ENCODE peak calls at places on chromosomes 1 and 21, in seven cellular contexts. One of them, this sample, is unnamed.

GRCh38 chr1:107110346-107110745 is 30.5 kb upstream of the NTNG1 start:
- DNase-seq in osteocyte: no peak
- DNase-seq in CD4-positive, alpha-beta T cell: no peak
- DNase-seq in neural crest cell: no peak
- DNase-seq in GM13976: no peak
- DNase-seq in foreskin keratinocyte: no peak
- DNase-seq in RWPE1: no peak
- DNase-seq in this sample: no peak

GRCh38 chr21:17667256-17667655 is 54.6 kb upstream of the BTG3 start:
- DNase-seq in osteocyte: no peak
- DNase-seq in CD4-positive, alpha-beta T cell: no peak
- DNase-seq in neural crest cell: no peak
- DNase-seq in GM13976: no peak
- DNase-seq in foreskin keratinocyte: peak; percentile 19
- DNase-seq in RWPE1: peak; percentile 52
- DNase-seq in this sample: no peak

GRCh38 chr1:193183019-193183643 is 3.3 kb downstream of the B3GALT2 start:
- DNase-seq in osteocyte: no peak
- DNase-seq in CD4-positive, alpha-beta T cell: no peak
- DNase-seq in neural crest cell: peak; percentile 7
- DNase-seq in GM13976: peak; percentile 8
- DNase-seq in foreskin keratinocyte: no peak
- DNase-seq in RWPE1: peak; percentile 12
- DNase-seq in this sample: no peak

GRCh38 chr1:53267761-53268160 is 29.4 kb upstream of the MAGOH start:
- DNase-seq in osteocyte: no peak
- DNase-seq in CD4-positive, alpha-beta T cell: no peak
- DNase-seq in neural crest cell: no peak
- DNase-seq in GM13976: no peak
- DNase-seq in foreskin keratinocyte: no peak
- DNase-seq in RWPE1: no peak
- DNase-seq in this sample: no peak

GRCh38 chr1:20614130-20614579 is 19.1 kb upstream of the PINK1 start:
- DNase-seq in osteocyte: no peak
- DNase-seq in CD4-positive, alpha-beta T cell: no peak
- DNase-seq in neural crest cell: no peak
- DNase-seq in GM13976: no peak
- DNase-seq in foreskin keratinocyte: no peak
- DNase-seq in RWPE1: no peak
- DNase-seq in this sample: no peak

GRCh38 chr1:174580801-174581200 is 133.0 kb downstream of the GPR52 start:
- DNase-seq in osteocyte: no peak
- DNase-seq in CD4-positive, alpha-beta T cell: no peak
- DNase-seq in neural crest cell: no peak
- DNase-seq in GM13976: no peak
- DNase-seq in foreskin keratinocyte: peak; percentile 7
- DNase-seq in RWPE1: no peak
- DNase-seq in this sample: no peak

GRCh38 chr1:76038306-76039004 is 36.1 kb upstream of the ST6GALNAC3 start:
- DNase-seq in osteocyte: no peak
- DNase-seq in CD4-positive, alpha-beta T cell: no peak
- DNase-seq in neural crest cell: no peak
- DNase-seq in GM13976: no peak
- DNase-seq in foreskin keratinocyte: no peak
- DNase-seq in RWPE1: no peak
- DNase-seq in this sample: no peak

GRCh38 chr1:169348356-169349036 is 19.1 kb downstream of the NME7 start:
- DNase-seq in osteocyte: no peak
- DNase-seq in CD4-positive, alpha-beta T cell: no peak
- DNase-seq in neural crest cell: peak; percentile 35
- DNase-seq in GM13976: peak; percentile 26
- DNase-seq in foreskin keratinocyte: no peak
- DNase-seq in RWPE1: no peak
- DNase-seq in this sample: no peak

GRCh38 chr1:47951545-47952235 is 45.5 kb downstream of the TRABD2B start:
- DNase-seq in osteocyte: no peak
- DNase-seq in CD4-positive, alpha-beta T cell: no peak
- DNase-seq in neural crest cell: no peak
- DNase-seq in GM13976: no peak
- DNase-seq in foreskin keratinocyte: no peak
- DNase-seq in RWPE1: no peak
- DNase-seq in this sample: no peak

GRCh38 chr1:25616932-25617625 is 488 bp downstream of the MAN1C1 start:
- DNase-seq in osteocyte: peak; percentile 80
- DNase-seq in CD4-positive, alpha-beta T cell: peak; percentile 39
- DNase-seq in neural crest cell: no peak
- DNase-seq in GM13976: peak; percentile 45
- DNase-seq in foreskin keratinocyte: no peak
- DNase-seq in RWPE1: no peak
- DNase-seq in this sample: peak; percentile 30

GRCh38 chr1:159853417-159853816 is 9.0 kb downstream of the VSIG8 start:
- DNase-seq in osteocyte: no peak
- DNase-seq in CD4-positive, alpha-beta T cell: no peak
- DNase-seq in neural crest cell: no peak
- DNase-seq in GM13976: no peak
- DNase-seq in foreskin keratinocyte: no peak
- DNase-seq in RWPE1: no peak
- DNase-seq in this sample: no peak

GRCh38 chr1:64960731-64961130 is 5.6 kb downstream of the JAK1 start:
- DNase-seq in osteocyte: no peak
- DNase-seq in CD4-positive, alpha-beta T cell: no peak
- DNase-seq in neural crest cell: no peak
- DNase-seq in GM13976: peak; percentile 44
- DNase-seq in foreskin keratinocyte: no peak
- DNase-seq in RWPE1: no peak
- DNase-seq in this sample: no peak

GRCh38 chr1:156926175-156926574 is 5.7 kb downstream of the LRRC71 start:
- DNase-seq in osteocyte: no peak
- DNase-seq in CD4-positive, alpha-beta T cell: no peak
- DNase-seq in neural crest cell: no peak
- DNase-seq in GM13976: no peak
- DNase-seq in foreskin keratinocyte: peak; percentile 52
- DNase-seq in RWPE1: peak; percentile 46
- DNase-seq in this sample: no peak

GRCh38 chr1:110100335-110100734 is 11.9 kb upstream of the UBL4B start:
- DNase-seq in osteocyte: no peak
- DNase-seq in CD4-positive, alpha-beta T cell: no peak
- DNase-seq in neural crest cell: no peak
- DNase-seq in GM13976: no peak
- DNase-seq in foreskin keratinocyte: no peak
- DNase-seq in RWPE1: no peak
- DNase-seq in this sample: no peak

GRCh38 chr1:87399701-87400100 is 71.0 kb downstream of the LMO4 start:
- DNase-seq in osteocyte: no peak
- DNase-seq in CD4-positive, alpha-beta T cell: no peak
- DNase-seq in neural crest cell: no peak
- DNase-seq in GM13976: no peak
- DNase-seq in foreskin keratinocyte: no peak
- DNase-seq in RWPE1: no peak
- DNase-seq in this sample: no peak

GRCh38 chr1:12147116-12147753 is 19.6 kb upstream of the TNFRSF1B start:
- DNase-seq in osteocyte: no peak
- DNase-seq in CD4-positive, alpha-beta T cell: no peak
- DNase-seq in neural crest cell: no peak
- DNase-seq in GM13976: no peak
- DNase-seq in foreskin keratinocyte: no peak
- DNase-seq in RWPE1: no peak
- DNase-seq in this sample: no peak

GRCh38 chr1:43464840-43465693 is 11.3 kb upstream of the HYI start:
- DNase-seq in osteocyte: no peak
- DNase-seq in CD4-positive, alpha-beta T cell: no peak
- DNase-seq in neural crest cell: no peak
- DNase-seq in GM13976: no peak
- DNase-seq in foreskin keratinocyte: no peak
- DNase-seq in RWPE1: no peak
- DNase-seq in this sample: no peak

GRCh38 chr1:205936846-205937707 is 6.2 kb downstream of the SLC26A9 start:
- DNase-seq in osteocyte: no peak
- DNase-seq in CD4-positive, alpha-beta T cell: no peak
- DNase-seq in neural crest cell: no peak
- DNase-seq in GM13976: no peak
- DNase-seq in foreskin keratinocyte: no peak
- DNase-seq in RWPE1: peak; percentile 73
- DNase-seq in this sample: no peak

GRCh38 chr1:178436899-178437298 is 59.9 kb downstream of the CLEC20A start:
- DNase-seq in osteocyte: no peak
- DNase-seq in CD4-positive, alpha-beta T cell: no peak
- DNase-seq in neural crest cell: no peak
- DNase-seq in GM13976: no peak
- DNase-seq in foreskin keratinocyte: no peak
- DNase-seq in RWPE1: no peak
- DNase-seq in this sample: no peak

GRCh38 chr1:204929487-204930185 is 59.0 kb downstream of the NFASC start:
- DNase-seq in osteocyte: peak; percentile 69
- DNase-seq in CD4-positive, alpha-beta T cell: no peak
- DNase-seq in neural crest cell: no peak
- DNase-seq in GM13976: no peak
- DNase-seq in foreskin keratinocyte: no peak
- DNase-seq in RWPE1: no peak
- DNase-seq in this sample: no peak

GRCh38 chr1:204925701-204926100 is 55.0 kb downstream of the NFASC start:
- DNase-seq in osteocyte: peak; percentile 25
- DNase-seq in CD4-positive, alpha-beta T cell: no peak
- DNase-seq in neural crest cell: no peak
- DNase-seq in GM13976: no peak
- DNase-seq in foreskin keratinocyte: no peak
- DNase-seq in RWPE1: no peak
- DNase-seq in this sample: peak; percentile 61

GRCh38 chr1:204931313-204931712 is 60.7 kb downstream of the NFASC start:
- DNase-seq in osteocyte: no peak
- DNase-seq in CD4-positive, alpha-beta T cell: no peak
- DNase-seq in neural crest cell: no peak
- DNase-seq in GM13976: no peak
- DNase-seq in foreskin keratinocyte: no peak
- DNase-seq in RWPE1: no peak
- DNase-seq in this sample: no peak

GRCh38 chr1:204928671-204929486 is 58.2 kb downstream of the NFASC start:
- DNase-seq in osteocyte: peak; percentile 60
- DNase-seq in CD4-positive, alpha-beta T cell: no peak
- DNase-seq in neural crest cell: no peak
- DNase-seq in GM13976: no peak
- DNase-seq in foreskin keratinocyte: no peak
- DNase-seq in RWPE1: no peak
- DNase-seq in this sample: peak; percentile 28

GRCh38 chr1:204927673-204928641 is 57.3 kb downstream of the NFASC start:
- DNase-seq in osteocyte: peak; percentile 60
- DNase-seq in CD4-positive, alpha-beta T cell: no peak
- DNase-seq in neural crest cell: no peak
- DNase-seq in GM13976: no peak
- DNase-seq in foreskin keratinocyte: no peak
- DNase-seq in RWPE1: no peak
- DNase-seq in this sample: no peak
- TF ChIP-seq CTCF in osteocyte: no peak
- TF ChIP-seq CTCF in CD4-positive, alpha-beta T cell: no peak
- TF ChIP-seq CTCF in neural crest cell: peak; percentile 17
- TF ChIP-seq CTCF in GM13976: no peak
- TF ChIP-seq CTCF in foreskin keratinocyte: no peak
- TF ChIP-seq CTCF in RWPE1: no peak
- TF ChIP-seq CTCF in this sample: no peak

GRCh38 chr1:79852004-79852403 is 845.5 kb upstream of the ADGRL4 start:
- DNase-seq in osteocyte: no peak
- DNase-seq in CD4-positive, alpha-beta T cell: no peak
- DNase-seq in neural crest cell: no peak
- DNase-seq in GM13976: no peak
- DNase-seq in foreskin keratinocyte: no peak
- DNase-seq in RWPE1: no peak
- DNase-seq in this sample: no peak
- TF ChIP-seq CTCF in osteocyte: peak; percentile 8
- TF ChIP-seq CTCF in CD4-positive, alpha-beta T cell: no peak
- TF ChIP-seq CTCF in neural crest cell: peak; percentile 53
- TF ChIP-seq CTCF in GM13976: no peak
- TF ChIP-seq CTCF in foreskin keratinocyte: no peak
- TF ChIP-seq CTCF in RWPE1: no peak
- TF ChIP-seq CTCF in this sample: no peak

GRCh38 chr1:245084551-245084950 is 70.2 kb upstream of the KIF26B start:
- DNase-seq in osteocyte: no peak
- DNase-seq in CD4-positive, alpha-beta T cell: no peak
- DNase-seq in neural crest cell: no peak
- DNase-seq in GM13976: no peak
- DNase-seq in foreskin keratinocyte: no peak
- DNase-seq in RWPE1: no peak
- DNase-seq in this sample: no peak

GRCh38 chr1:245074232-245074747 is 80.5 kb upstream of the KIF26B start:
- DNase-seq in osteocyte: no peak
- DNase-seq in CD4-positive, alpha-beta T cell: no peak
- DNase-seq in neural crest cell: no peak
- DNase-seq in GM13976: no peak
- DNase-seq in foreskin keratinocyte: no peak
- DNase-seq in RWPE1: peak; percentile 19
- DNase-seq in this sample: no peak

GRCh38 chr1:245074898-245075297 is 79.9 kb upstream of the KIF26B start:
- DNase-seq in osteocyte: no peak
- DNase-seq in CD4-positive, alpha-beta T cell: no peak
- DNase-seq in neural crest cell: no peak
- DNase-seq in GM13976: no peak
- DNase-seq in foreskin keratinocyte: no peak
- DNase-seq in RWPE1: no peak
- DNase-seq in this sample: no peak

DNA sequence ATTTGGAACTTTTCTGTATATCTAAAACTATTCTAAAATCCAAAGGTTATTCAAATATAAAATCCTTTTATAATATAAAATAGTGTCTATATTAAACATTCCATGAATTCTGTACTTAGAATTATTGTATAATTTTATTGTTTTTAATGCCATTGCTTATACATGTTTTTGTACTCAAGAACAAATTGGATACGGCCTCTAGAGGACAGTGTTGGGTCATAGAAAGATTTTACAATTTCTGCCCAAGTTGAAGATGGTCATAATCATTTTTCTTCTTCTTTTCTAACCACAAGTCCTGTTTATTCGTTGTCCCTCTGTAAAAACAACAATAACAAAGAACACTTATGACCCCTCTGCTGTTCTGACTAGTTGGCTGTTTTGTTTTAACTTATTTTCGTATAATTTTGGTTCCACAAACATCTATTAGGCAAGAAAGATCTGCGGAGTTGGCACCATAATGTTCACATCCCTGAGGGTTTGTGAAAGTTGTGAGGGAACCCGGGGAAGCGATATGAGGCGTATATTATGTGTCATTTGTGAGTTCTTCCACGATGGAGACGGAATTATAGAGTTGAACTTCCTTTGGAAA is 75.7 kb upstream of the KIF26B start:
- DNase-seq in osteocyte: no peak
- DNase-seq in CD4-positive, alpha-beta T cell: no peak
- DNase-seq in neural crest cell: no peak
- DNase-seq in GM13976: no peak
- DNase-seq in foreskin keratinocyte: no peak
- DNase-seq in RWPE1: peak; percentile 24
- DNase-seq in this sample: no peak
- TF ChIP-seq CTCF in osteocyte: peak; percentile 73
- TF ChIP-seq CTCF in CD4-positive, alpha-beta T cell: peak; percentile 19
- TF ChIP-seq CTCF in neural crest cell: peak; percentile 77
- TF ChIP-seq CTCF in GM13976: peak; percentile 29
- TF ChIP-seq CTCF in foreskin keratinocyte: peak; percentile 95
- TF ChIP-seq CTCF in RWPE1: peak; percentile 85
- TF ChIP-seq CTCF in this sample: peak; percentile 22

DNA sequence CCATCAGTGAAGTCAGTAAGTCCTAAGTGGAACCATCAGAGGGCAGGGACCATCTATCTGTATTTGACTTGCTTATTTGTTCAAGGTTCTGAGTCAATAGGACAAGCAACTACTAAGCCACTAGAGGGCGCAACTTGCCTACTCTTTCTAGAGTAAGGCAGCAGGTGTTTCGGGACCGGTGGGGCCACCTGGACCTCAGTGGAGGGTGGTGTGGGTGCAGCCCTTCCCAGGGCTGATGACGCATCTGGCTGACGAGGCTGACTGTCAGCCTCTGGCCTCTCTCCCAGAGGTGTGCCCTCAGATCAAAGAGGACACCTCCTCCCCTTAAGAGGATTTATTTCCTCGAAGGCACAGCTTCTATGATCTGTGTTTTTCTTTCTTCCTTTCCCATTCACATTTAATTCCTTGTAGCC is 6.6 kb downstream of the CBR3 start:
- DNase-seq in osteocyte: no peak
- DNase-seq in CD4-positive, alpha-beta T cell: peak; percentile 84
- DNase-seq in neural crest cell: peak; percentile 69
- DNase-seq in GM13976: peak; percentile 75
- DNase-seq in foreskin keratinocyte: peak; percentile 93
- DNase-seq in RWPE1: peak; percentile 94
- DNase-seq in this sample: peak; percentile 70
- TF ChIP-seq CTCF in osteocyte: peak; percentile 96
- TF ChIP-seq CTCF in CD4-positive, alpha-beta T cell: peak; percentile 84
- TF ChIP-seq CTCF in neural crest cell: peak; percentile 96
- TF ChIP-seq CTCF in GM13976: peak; percentile 65
- TF ChIP-seq CTCF in foreskin keratinocyte: peak; percentile 99
- TF ChIP-seq CTCF in RWPE1: peak; percentile 82
- TF ChIP-seq CTCF in this sample: peak; percentile 94

This sample was measured in glutamatergic neuron.